ENCODE peak calls at places on chromosomes 12 and 14, in ten cellular contexts. X, J, F, M, T, V, E, L, Q and O are unnamed samples.

GRCh38 chr14:37559386-37559785 is 35.7 kb downstream of the FOXA1 start:
- DNase-seq in F (no peak), X (no peak), M (no peak), T (no peak), Q (no peak), E (no peak), V (no peak), L (no peak), J (no peak), O (no peak)

GRCh38 chr12:103043531-103044445 is 86.3 kb downstream of the ASCL1 start:
- DNase-seq in F (no peak), M (no peak), E (no peak), Q (no peak), X (no peak), T (no peak), L (no peak), J (no peak), V (no peak), O (no peak)

GRCh38 chr12:22190-22529 is 44.4 kb upstream of the IQSEC3 start:
- DNase-seq in M (no peak), F (no peak), V (no peak), T (no peak), E (no peak), J (no peak), L (no peak), Q (no peak), X (no peak), O (no peak)

GRCh38 chr12:78271546-78271945 is 440.9 kb downstream of the NAV3 start:
- DNase-seq in V (no peak), F (no peak), T (no peak), L (no peak), Q (no peak), J (no peak), X (peak), E (no peak), M (no peak), O (no peak)

GRCh38 chr14:60637490-60638452 is 11.5 kb downstream of the SIX1 start:
- DNase-seq in Q (no peak), E (no peak), F (no peak), L (no peak), J (no peak), V (no peak), X (no peak), M (no peak), T (no peak), O (no peak)

GRCh38 chr12:92080390-92081285 is 65.0 kb downstream of the BTG1 start:
- DNase-seq in T (peak), E (peak), X (peak), F (no peak), V (peak), Q (peak), J (no peak), L (no peak), M (no peak), O (no peak)

GRCh38 chr12:74801625-74802024 is 264.0 kb downstream of the ATXN7L3B start:
- DNase-seq in M (no peak), L (no peak), F (no peak), X (peak), Q (no peak), T (no peak), E (no peak), J (no peak), V (no peak), O (no peak)

GRCh38 chr12:124233041-124233836 is 61.7 kb upstream of the RFLNA start:
- DNase-seq in V (peak), L (no peak), J (no peak), Q (peak), X (peak), F (peak), M (no peak), T (no peak), E (no peak), O (no peak)

GRCh38 chr12:123449103-123449736 is 8.7 kb upstream of the SNRNP35 start:
- DNase-seq in J (no peak), X (no peak), T (no peak), E (no peak), F (no peak), Q (no peak), M (no peak), L (no peak), V (no peak), O (no peak)

GRCh38 chr14:89384023-89384422 is 33.0 kb downstream of the FOXN3 start:
- DNase-seq in L (no peak), T (no peak), F (no peak), J (peak), E (no peak), Q (no peak), X (no peak), M (no peak), V (no peak), O (no peak)

GRCh38 chr12:104763163-104763805 is 194.8 kb downstream of the SLC41A2 start:
- DNase-seq in V (peak), F (no peak), Q (no peak), M (no peak), J (no peak), T (no peak), L (no peak), E (no peak), X (peak), O (peak)

GRCh38 chr14:101767618-101768362 is 6.3 kb downstream of the PPP2R5C start:
- DNase-seq in T (no peak), M (no peak), E (no peak), F (no peak), V (no peak), X (no peak), Q (no peak), J (no peak), L (no peak), O (no peak)

GRCh38 chr12:54385251-54385914 is 850 bp upstream of the ZNF385A start:
- DNase-seq in Q (no peak), E (no peak), F (no peak), J (peak), T (no peak), M (no peak), V (no peak), X (no peak), L (no peak), O (no peak)

GRCh38 chr14:91872517-91873470 is 5.5 kb upstream of the TC2N start:
- DNase-seq in X (no peak), L (peak), F (peak), M (no peak), Q (no peak), T (peak), J (peak), V (no peak), E (peak), O (peak)

GRCh38 chr12:109594566-109595317 is 21.1 kb downstream of the MVK start:
- DNase-seq in L (no peak), E (no peak), F (no peak), X (no peak), Q (no peak), M (peak), J (no peak), T (no peak), V (no peak), O (no peak)

GRCh38 chr12:124523071-124523470 is 44.3 kb downstream of the NCOR2 start:
- DNase-seq in V (no peak), J (no peak), M (peak), L (no peak), F (no peak), T (no peak), X (peak), Q (no peak), E (no peak), O (no peak)

GRCh38 chr12:79934309-79935020 is 432 bp downstream of the PPP1R12A start:
- DNase-seq in V (no peak), M (peak), F (peak), X (peak), E (no peak), Q (no peak), T (peak), J (no peak), L (no peak), O (no peak)

GRCh38 chr12:110704750-110705149 is 15.8 kb upstream of the HVCN1 start:
- DNase-seq in L (no peak), Q (no peak), F (peak), M (no peak), T (peak), E (peak), X (no peak), J (no peak), V (no peak), O (peak)

GRCh38 chr14:25048170-25049126 is 1.5 kb downstream of the STXBP6 start:
- DNase-seq in X (peak), F (peak), J (no peak), M (peak), T (no peak), Q (peak), E (no peak), V (no peak), L (no peak), O (peak)
- H3K4me3 ChIP-seq in X (peak), F (peak), J (no peak), M (peak), T (no peak), Q (peak), E (no peak), V (peak), L (no peak), O (peak)

DNA sequence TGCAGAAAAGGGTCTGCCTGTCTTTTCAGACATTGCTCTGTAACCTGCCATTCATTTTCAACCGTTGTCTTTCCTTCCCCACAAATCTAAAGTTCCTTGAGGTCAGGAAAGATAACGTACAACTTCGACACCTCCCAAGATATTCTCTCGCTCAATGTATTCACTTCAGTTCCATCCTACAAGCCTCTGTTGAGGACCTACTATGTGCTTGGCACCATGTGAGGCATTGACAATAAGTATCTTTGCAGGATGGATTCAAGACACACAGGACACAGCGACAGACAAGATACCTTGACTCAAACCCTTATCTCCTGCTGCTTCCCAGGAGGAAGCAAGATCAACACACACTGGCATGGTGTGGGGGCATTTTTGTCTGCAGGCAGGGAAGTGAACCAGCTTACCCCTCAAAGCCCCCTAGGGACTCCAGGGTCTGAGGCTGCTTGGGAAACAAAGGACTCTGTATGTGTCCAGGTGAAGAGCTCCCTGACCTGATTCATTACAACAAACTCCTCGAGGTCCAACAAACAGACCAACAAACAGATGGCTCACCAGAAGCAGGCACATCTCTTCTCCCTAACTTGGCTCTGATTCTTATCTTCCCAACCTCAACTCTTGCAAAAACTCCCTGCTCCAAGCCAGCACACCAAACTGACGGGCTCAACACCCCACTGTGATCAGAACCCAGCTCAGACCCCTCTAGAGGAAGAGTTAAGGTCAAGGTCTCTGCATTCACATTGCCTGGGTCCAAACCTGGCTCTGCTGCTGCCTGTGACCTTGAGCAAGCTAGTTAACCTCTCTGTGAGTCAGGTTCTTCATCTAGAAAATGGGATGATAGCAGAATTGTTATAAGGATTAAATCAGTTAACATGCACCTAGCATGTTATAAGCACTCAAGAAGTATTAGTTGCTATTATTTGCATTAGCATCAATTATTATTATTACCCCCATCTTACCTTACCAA is 6.3 kb downstream of the NUAK1 start:
- DNase-seq in M (no peak), Q (no peak), E (no peak), J (no peak), T (no peak), V (no peak), F (no peak), L (no peak), X (no peak), O (no peak)
- H3K4me3 ChIP-seq in M (no peak), Q (no peak), E (no peak), J (no peak), T (no peak), V (no peak), F (no peak), L (no peak), X (peak), O (no peak)

GRCh38 chr12:114274131-114274530 is 131.8 kb downstream of the TBX5 start:
- DNase-seq in E (no peak), M (no peak), J (no peak), T (no peak), X (no peak), F (no peak), Q (no peak), V (peak), L (no peak), O (no peak)

GRCh38 chr12:114272071-114272470 is 133.9 kb downstream of the TBX5 start:
- DNase-seq in X (no peak), E (no peak), F (no peak), T (no peak), M (no peak), V (no peak), Q (no peak), L (no peak), J (no peak), O (no peak)

DNA sequence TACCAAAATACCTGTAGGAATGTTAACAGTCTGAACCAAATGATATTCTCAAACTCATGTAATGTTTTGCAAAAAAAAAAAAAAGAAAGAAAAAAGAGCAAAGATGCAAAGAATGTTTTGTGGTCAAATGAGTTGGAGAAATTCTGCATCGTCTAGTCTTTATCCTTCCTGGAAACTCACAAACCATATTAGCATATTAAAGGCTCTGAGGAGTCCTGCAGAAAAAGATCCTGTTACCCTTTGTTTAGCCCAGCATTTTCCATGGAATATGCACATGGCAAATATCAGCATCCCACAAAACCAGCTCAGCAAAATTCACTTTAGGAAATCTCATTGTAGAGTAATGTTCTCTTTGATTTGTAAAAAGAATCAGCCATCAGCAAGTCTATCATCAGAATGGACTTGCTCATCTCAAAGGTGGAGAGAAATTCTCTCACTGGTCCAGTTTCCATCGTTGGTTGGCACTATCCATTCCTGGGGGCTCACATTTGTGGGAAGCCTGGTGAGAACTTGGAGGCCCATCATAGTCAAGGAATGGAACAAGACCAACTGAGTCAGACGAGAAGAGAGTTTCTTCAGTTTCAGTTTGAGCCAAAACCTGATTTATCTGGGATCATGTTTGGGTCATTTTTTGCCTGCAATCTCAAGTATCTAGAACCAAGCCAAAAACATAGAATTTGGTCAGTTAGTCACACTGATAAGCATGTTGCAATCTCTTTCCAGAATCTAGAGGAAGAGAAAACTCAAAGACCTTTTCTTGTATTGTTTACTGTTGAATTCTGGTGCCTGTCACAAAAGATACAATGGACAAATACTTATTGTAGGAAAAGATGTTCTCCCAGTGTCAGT is 129.8 kb downstream of the TBX5 start:
- DNase-seq in T (no peak), M (no peak), E (no peak), J (no peak), X (peak), L (no peak), F (no peak), V (no peak), Q (peak), O (no peak)
- H3K4me3 ChIP-seq in T (no peak), M (no peak), E (no peak), J (no peak), X (peak), L (no peak), F (no peak), V (no peak), Q (no peak), O (no peak)

GRCh38 chr14:22887990-22888378 is 5.0 kb downstream of the REM2 start:
- DNase-seq in X (no peak), E (peak), V (no peak), F (no peak), M (no peak), L (no peak), Q (no peak), J (peak), T (no peak), O (no peak)

GRCh38 chr14:22884721-22885523 is 1.9 kb downstream of the REM2 start:
- DNase-seq in E (no peak), T (no peak), M (no peak), J (no peak), Q (no peak), L (no peak), F (no peak), X (no peak), V (no peak), O (no peak)

GRCh38 chr14:22887260-22887989 is 4.4 kb downstream of the REM2 start:
- DNase-seq in M (no peak), L (no peak), Q (no peak), F (peak), X (peak), E (peak), T (peak), V (no peak), J (peak), O (peak)

GRCh38 chr14:22886500-22887259 is 3.7 kb downstream of the REM2 start:
- DNase-seq in M (peak), V (no peak), F (peak), T (peak), X (peak), E (peak), J (peak), L (peak), Q (no peak), O (peak)

GRCh38 chr14:22885975-22886374 is 3.0 kb downstream of the REM2 start:
- DNase-seq in E (no peak), V (no peak), X (no peak), T (no peak), L (no peak), F (no peak), Q (no peak), J (no peak), M (no peak), O (no peak)
- H3K4me3 ChIP-seq in E (no peak), V (no peak), X (no peak), T (peak), L (peak), F (no peak), Q (no peak), J (peak), M (no peak), O (no peak)

GRCh38 chr12:71666259-71666658 is 2.2 kb downstream of the THAP2 start:
- DNase-seq in V (no peak), X (no peak), L (no peak), J (no peak), F (no peak), E (no peak), T (no peak), Q (no peak), M (no peak), O (no peak)
- H3K4me3 ChIP-seq in V (no peak), X (no peak), L (no peak), J (no peak), F (no peak), E (no peak), T (no peak), Q (no peak), M (no peak), O (no peak)

GRCh38 chr14:36271222-36271621 is 49.2 kb downstream of the MBIP start:
- DNase-seq in M (no peak), E (no peak), V (no peak), Q (no peak), T (no peak), X (no peak), L (no peak), J (no peak), F (no peak), O (no peak)

GRCh38 chr14:36275741-36276140 is 44.7 kb downstream of the MBIP start:
- DNase-seq in V (no peak), E (no peak), Q (no peak), T (no peak), X (no peak), L (no peak), M (no peak), J (no peak), F (no peak), O (no peak)

GRCh38 chr14:36268957-36269734 is 51.3 kb downstream of the MBIP start:
- DNase-seq in E (no peak), M (no peak), T (no peak), X (no peak), L (no peak), Q (no peak), J (no peak), V (no peak), F (no peak), O (no peak)

GRCh38 chr14:36270191-36270590 is 50.2 kb downstream of the MBIP start:
- DNase-seq in F (no peak), Q (no peak), X (no peak), V (no peak), E (no peak), M (no peak), J (no peak), T (no peak), L (no peak), O (no peak)

GRCh38 chr14:36271939-36272907 is 48.2 kb downstream of the MBIP start:
- DNase-seq in V (no peak), X (peak), F (peak), J (peak), L (no peak), E (peak), M (no peak), T (no peak), Q (no peak), O (no peak)
- H3K4me3 ChIP-seq in V (no peak), X (peak), F (no peak), J (no peak), L (peak), E (no peak), M (no peak), T (no peak), Q (peak), O (no peak)

GRCh38 chr14:71647086-71647784 is 285.0 kb upstream of the RGS6 start:
- DNase-seq in J (no peak), T (no peak), X (no peak), F (peak), L (no peak), V (no peak), E (no peak), Q (no peak), M (no peak), O (peak)
- H3K4me3 ChIP-seq in J (no peak), T (no peak), X (no peak), F (no peak), L (no peak), V (no peak), E (no peak), Q (no peak), M (no peak), O (no peak)

GRCh38 chr12:6607751-6608591 is 792 bp upstream of the CHD4 start:
- DNase-seq in V (peak), F (peak), L (no peak), X (peak), T (peak), J (peak), M (no peak), Q (no peak), E (peak), O (peak)
- H3K4me3 ChIP-seq in V (no peak), F (no peak), L (no peak), X (peak), T (no peak), J (no peak), M (no peak), Q (no peak), E (no peak), O (no peak)

DNA sequence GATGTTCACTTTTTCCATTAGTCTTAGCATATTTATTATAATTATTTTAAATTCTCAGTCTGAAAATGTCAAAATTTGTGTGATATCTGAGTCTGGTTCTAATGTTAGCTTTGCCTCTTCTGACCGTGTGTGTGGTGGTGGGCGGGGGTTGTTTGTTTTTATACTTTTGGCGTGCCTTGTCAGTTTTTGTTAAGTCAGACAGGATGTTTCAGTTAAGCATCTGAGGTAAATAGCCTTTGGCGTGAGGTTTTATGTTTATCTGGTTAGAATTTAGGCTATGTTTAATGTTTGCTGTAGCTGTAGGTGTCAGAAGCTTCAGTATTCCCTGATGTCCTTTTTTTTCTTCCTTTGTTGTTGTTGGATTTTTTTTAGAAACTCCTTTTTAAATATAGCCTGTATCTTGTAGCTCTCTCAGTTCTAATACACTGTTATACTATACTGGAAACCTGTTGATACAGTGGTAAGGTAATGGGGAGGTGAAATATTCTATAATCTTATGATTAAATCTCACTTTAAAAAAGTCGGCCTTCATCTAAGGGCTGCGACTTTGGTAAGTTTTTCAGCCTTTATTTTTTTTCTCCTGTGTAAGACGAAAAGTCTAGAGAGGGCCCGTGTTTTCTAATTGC is 111.6 kb downstream of the SCAF11 start:
- DNase-seq in J (no peak), M (no peak), V (no peak), E (peak), Q (no peak), L (no peak), X (peak), T (no peak), F (no peak), O (no peak)
- H3K4me3 ChIP-seq in J (no peak), M (no peak), V (no peak), E (no peak), Q (no peak), L (no peak), X (no peak), T (no peak), F (no peak), O (no peak)

GRCh38 chr14:102923201-102923919 is 897 bp downstream of the AMN start:
- DNase-seq in F (peak), L (no peak), E (no peak), Q (no peak), V (no peak), J (no peak), X (peak), M (no peak), T (no peak), O (no peak)
- H3K4me3 ChIP-seq in F (peak), L (no peak), E (peak), Q (peak), V (no peak), J (peak), X (peak), M (no peak), T (peak), O (no peak)